ENCODE peak calls at places on chromosomes 11 and 22, in six cellular contexts. E is T-cell, D is head of caudate nucleus, C is iris pigment epithelial cell, L is cardiac fibroblast, M is NCI-H2029. T is an unnamed sample.

GRCh38 chr22:43389227-43389836 is 22.5 kb upstream of the MPPED1 start:
- DNase-seq in D (no peak), E (no peak), L (no peak), C (no peak), M (no peak), T (no peak)

GRCh38 chr11:117733311-117733710 is 63.7 kb downstream of the DSCAML1 start:
- DNase-seq in E (no peak), C (no peak), D (no peak), L (no peak), M (no peak), T (no peak)

GRCh38 chr11:112023104-112023503 is 2.1 kb upstream of the DLAT start:
- DNase-seq in L (no peak), D (no peak), M (no peak), E (no peak), C (no peak), T (no peak)

GRCh38 chr22:36865346-36865745 is 4.5 kb downstream of the NCF4 start:
- DNase-seq in L (peak), C (no peak), D (no peak), M (no peak), E (no peak), T (no peak)

GRCh38 chr11:16404781-16405180 is 48.4 kb upstream of the SOX6 start:
- DNase-seq in D (no peak), M (no peak), E (no peak), C (no peak), L (no peak), T (no peak)

GRCh38 chr11:80182906-80183305 is 742.1 kb upstream of the TENM4 start:
- DNase-seq in L (no peak), M (no peak), E (no peak), D (no peak), C (peak), T (no peak)

GRCh38 chr11:97290444-97291041 is 900.7 kb downstream of the JRKL start:
- DNase-seq in M (no peak), E (no peak), L (no peak), C (peak), D (no peak), T (no peak)

GRCh38 chr11:131889146-131889577 is 518.7 kb downstream of the NTM start:
- DNase-seq in C (peak), D (no peak), E (no peak), M (no peak), L (peak), T (peak)

GRCh38 chr11:123454060-123454651 is 24.1 kb downstream of the GRAMD1B start:
- DNase-seq in D (no peak), C (peak), E (peak), M (peak), L (peak), T (no peak)

GRCh38 chr22:24270556-24271405 is at the start of gene SPECC1L:
- DNase-seq in M (peak), D (peak), C (peak), E (peak), L (peak), T (peak)

GRCh38 chr11:128467610-128468041 is 119.7 kb downstream of the ETS1 start:
- DNase-seq in E (no peak), M (no peak), L (peak), C (peak), D (peak), T (no peak)

GRCh38 chr11:35040221-35040942 is 98.6 kb upstream of the CD44 start:
- DNase-seq in L (peak), C (peak), M (no peak), E (peak), D (no peak), T (no peak)

GRCh38 chr11:116224154-116224888 is 548.5 kb downstream of the BUD13 start:
- DNase-seq in M (peak), E (no peak), C (peak), L (peak), D (peak), T (peak)